ENCODE peak calls at places on chromosomes 1 and 21, in nine cellular contexts. P, D, E, R, W, O, Y, L and A are unnamed samples.

GRCh38 chr1:153936011-153936802 is 10.3 kb downstream of the DENND4B start:
- DNase-seq in P (no peak), D (no peak), E (no peak), R (no peak), W (no peak), O (no peak), Y (no peak), L (no peak), A (no peak)

GRCh38 chr1:66696771-66697170 is 55.5 kb upstream of the DYNLT5 start:
- DNase-seq in P (no peak), D (no peak), E (no peak), R (no peak), W (no peak), O (no peak), Y (no peak), L (no peak), A (no peak)

GRCh38 chr1:18886003-18886335 is 16.4 kb downstream of the ALDH4A1 start:
- DNase-seq in P (peak), D (no peak), E (peak), R (no peak), W (no peak), O (no peak), Y (no peak), L (no peak), A (no peak)

GRCh38 chr1:168261390-168261789 is 19.3 kb upstream of the TBX19 start:
- DNase-seq in P (peak), D (no peak), E (peak), R (no peak), W (no peak), O (no peak), Y (no peak), L (no peak), A (no peak)

GRCh38 chr1:171486048-171486519 is 754 bp downstream of the PRRC2C start:
- DNase-seq in P (peak), D (peak), E (peak), R (peak), W (peak), O (peak), Y (no peak), L (no peak), A (peak)

GRCh38 chr1:200670215-200671118 is 760 bp upstream of the DDX59 start:
- DNase-seq in P (no peak), D (peak), E (peak), R (peak), W (no peak), O (no peak), Y (no peak), L (peak), A (peak)

GRCh38 chr21:36728371-36729111 is 29.6 kb downstream of the SIM2 start:
- DNase-seq in P (no peak), D (no peak), E (no peak), R (no peak), W (no peak), O (no peak), Y (no peak), L (no peak), A (no peak)

GRCh38 chr1:212238552-212238951 is 46.7 kb upstream of the PPP2R5A start:
- DNase-seq in P (no peak), D (no peak), E (no peak), R (no peak), W (no peak), O (no peak), Y (no peak), L (no peak), A (no peak)

GRCh38 chr1:61807606-61808005 is 65.3 kb downstream of the PATJ start:
- DNase-seq in P (no peak), D (no peak), E (no peak), R (no peak), W (no peak), O (no peak), Y (no peak), L (no peak), A (no peak)

GRCh38 chr1:2236695-2237677 is 8.9 kb downstream of the SKI start:
- DNase-seq in P (no peak), D (no peak), E (no peak), R (no peak), W (no peak), O (no peak), Y (no peak), L (no peak), A (no peak)

GRCh38 chr1:212583643-212584042 is 24.9 kb upstream of the ATF3 start:
- DNase-seq in P (no peak), D (no peak), E (peak), R (no peak), W (no peak), O (no peak), Y (no peak), L (no peak), A (no peak)

GRCh38 chr21:44998621-44999427 is 59.0 kb downstream of the SLX9 start:
- DNase-seq in P (no peak), D (no peak), E (no peak), R (no peak), W (no peak), O (no peak), Y (no peak), L (no peak), A (no peak)